ENCODE peak calls at places on chromosomes 13 and 19, in five cellular contexts. One of them, this sample, is unnamed.

GRCh38 chr19:40539070-40539469 is 37.6 kb upstream of the SHKBP1 start:
- DNase-seq in GM13976: no peak
- DNase-seq in DMS153: no peak
- DNase-seq in stimulated activated CD4-positive, alpha-beta T cell treated with anti-CD3 and anti-CD28 coated beads, Interleukin-4, amount 100 ng/mL, for 1 hour: no peak
- DNase-seq in upper lobe of right lung: no peak
- DNase-seq in this sample: no peak

GRCh38 chr19:4889034-4889825 is 13.5 kb downstream of the ARRDC5 start:
- DNase-seq in GM13976: no peak
- DNase-seq in DMS153: no peak
- DNase-seq in stimulated activated CD4-positive, alpha-beta T cell treated with anti-CD3 and anti-CD28 coated beads, Interleukin-4, amount 100 ng/mL, for 1 hour: no peak
- DNase-seq in upper lobe of right lung: no peak
- DNase-seq in this sample: peak

GRCh38 chr19:7417671-7418324 is 69.1 kb downstream of the ARHGEF18 start:
- DNase-seq in GM13976: no peak
- DNase-seq in DMS153: no peak
- DNase-seq in stimulated activated CD4-positive, alpha-beta T cell treated with anti-CD3 and anti-CD28 coated beads, Interleukin-4, amount 100 ng/mL, for 1 hour: no peak
- DNase-seq in upper lobe of right lung: no peak
- DNase-seq in this sample: no peak

GRCh38 chr13:52794589-52794988 is 53.9 kb downstream of the PCDH8 start:
- DNase-seq in GM13976: no peak
- DNase-seq in DMS153: no peak
- DNase-seq in stimulated activated CD4-positive, alpha-beta T cell treated with anti-CD3 and anti-CD28 coated beads, Interleukin-4, amount 100 ng/mL, for 1 hour: no peak
- DNase-seq in upper lobe of right lung: no peak
- DNase-seq in this sample: no peak

GRCh38 chr19:49862411-49863253 is 4.7 kb downstream of the PNKP start:
- DNase-seq in GM13976: no peak
- DNase-seq in DMS153: no peak
- DNase-seq in stimulated activated CD4-positive, alpha-beta T cell treated with anti-CD3 and anti-CD28 coated beads, Interleukin-4, amount 100 ng/mL, for 1 hour: peak
- DNase-seq in upper lobe of right lung: peak
- DNase-seq in this sample: no peak

GRCh38 chr19:611506-611869 is 21.8 kb downstream of the HCN2 start:
- DNase-seq in GM13976: no peak
- DNase-seq in DMS153: no peak
- DNase-seq in stimulated activated CD4-positive, alpha-beta T cell treated with anti-CD3 and anti-CD28 coated beads, Interleukin-4, amount 100 ng/mL, for 1 hour: peak
- DNase-seq in upper lobe of right lung: no peak
- DNase-seq in this sample: no peak

GRCh38 chr19:41564515-41565383 is 11.2 kb upstream of the CEACAM21 start:
- DNase-seq in GM13976: no peak
- DNase-seq in DMS153: no peak
- DNase-seq in stimulated activated CD4-positive, alpha-beta T cell treated with anti-CD3 and anti-CD28 coated beads, Interleukin-4, amount 100 ng/mL, for 1 hour: no peak
- DNase-seq in upper lobe of right lung: no peak
- DNase-seq in this sample: no peak

GRCh38 chr19:38617283-38617763 is 430 bp downstream of the MAP4K1 start:
- DNase-seq in GM13976: no peak
- DNase-seq in DMS153: no peak
- DNase-seq in stimulated activated CD4-positive, alpha-beta T cell treated with anti-CD3 and anti-CD28 coated beads, Interleukin-4, amount 100 ng/mL, for 1 hour: peak
- DNase-seq in upper lobe of right lung: no peak
- DNase-seq in this sample: no peak

GRCh38 chr19:55297267-55297666 is 13.5 kb downstream of the BRSK1 start:
- DNase-seq in GM13976: no peak
- DNase-seq in DMS153: no peak
- DNase-seq in stimulated activated CD4-positive, alpha-beta T cell treated with anti-CD3 and anti-CD28 coated beads, Interleukin-4, amount 100 ng/mL, for 1 hour: no peak
- DNase-seq in upper lobe of right lung: no peak
- DNase-seq in this sample: no peak

GRCh38 chr13:112686987-112687386 is 2.9 kb upstream of the ATP11A start:
- DNase-seq in GM13976: no peak
- DNase-seq in DMS153: no peak
- DNase-seq in stimulated activated CD4-positive, alpha-beta T cell treated with anti-CD3 and anti-CD28 coated beads, Interleukin-4, amount 100 ng/mL, for 1 hour: no peak
- DNase-seq in upper lobe of right lung: peak
- DNase-seq in this sample: no peak

GRCh38 chr19:43675269-43675879 is 5.4 kb upstream of the PLAUR start:
- DNase-seq in GM13976: peak
- DNase-seq in DMS153: peak
- DNase-seq in stimulated activated CD4-positive, alpha-beta T cell treated with anti-CD3 and anti-CD28 coated beads, Interleukin-4, amount 100 ng/mL, for 1 hour: no peak
- DNase-seq in upper lobe of right lung: no peak
- DNase-seq in this sample: no peak

GRCh38 chr13:75447493-75447892 is 34.5 kb downstream of the TBC1D4 start:
- DNase-seq in GM13976: no peak
- DNase-seq in DMS153: no peak
- DNase-seq in stimulated activated CD4-positive, alpha-beta T cell treated with anti-CD3 and anti-CD28 coated beads, Interleukin-4, amount 100 ng/mL, for 1 hour: no peak
- DNase-seq in upper lobe of right lung: no peak
- DNase-seq in this sample: no peak

GRCh38 chr19:16368385-16369305 is 44.0 kb downstream of the KLF2 start:
- DNase-seq in GM13976: no peak
- DNase-seq in DMS153: no peak
- DNase-seq in stimulated activated CD4-positive, alpha-beta T cell treated with anti-CD3 and anti-CD28 coated beads, Interleukin-4, amount 100 ng/mL, for 1 hour: peak
- DNase-seq in upper lobe of right lung: no peak
- DNase-seq in this sample: no peak

GRCh38 chr19:33293255-33294057 is 8.9 kb downstream of the CEBPA start:
- DNase-seq in GM13976: no peak
- DNase-seq in DMS153: peak
- DNase-seq in stimulated activated CD4-positive, alpha-beta T cell treated with anti-CD3 and anti-CD28 coated beads, Interleukin-4, amount 100 ng/mL, for 1 hour: no peak
- DNase-seq in upper lobe of right lung: peak
- DNase-seq in this sample: peak

GRCh38 chr19:20307127-20307526 is 140.1 kb downstream of the ZNF486 start:
- DNase-seq in GM13976: no peak
- DNase-seq in DMS153: no peak
- DNase-seq in stimulated activated CD4-positive, alpha-beta T cell treated with anti-CD3 and anti-CD28 coated beads, Interleukin-4, amount 100 ng/mL, for 1 hour: no peak
- DNase-seq in upper lobe of right lung: no peak
- DNase-seq in this sample: no peak

GRCh38 chr13:53254495-53254894 is 225.9 kb downstream of the OLFM4 start:
- DNase-seq in GM13976: no peak
- DNase-seq in DMS153: no peak
- DNase-seq in stimulated activated CD4-positive, alpha-beta T cell treated with anti-CD3 and anti-CD28 coated beads, Interleukin-4, amount 100 ng/mL, for 1 hour: no peak
- DNase-seq in upper lobe of right lung: no peak
- DNase-seq in this sample: no peak

GRCh38 chr13:42574435-42575311 is 721 bp downstream of the TNFSF11 start:
- DNase-seq in GM13976: peak
- DNase-seq in DMS153: no peak
- DNase-seq in stimulated activated CD4-positive, alpha-beta T cell treated with anti-CD3 and anti-CD28 coated beads, Interleukin-4, amount 100 ng/mL, for 1 hour: peak
- DNase-seq in upper lobe of right lung: no peak
- DNase-seq in this sample: no peak

GRCh38 chr13:20847298-20847697 is 55.2 kb downstream of the XPO4 start:
- DNase-seq in GM13976: no peak
- DNase-seq in DMS153: no peak
- DNase-seq in stimulated activated CD4-positive, alpha-beta T cell treated with anti-CD3 and anti-CD28 coated beads, Interleukin-4, amount 100 ng/mL, for 1 hour: no peak
- DNase-seq in upper lobe of right lung: no peak
- DNase-seq in this sample: no peak

GRCh38 chr19:1270854-1271527 is 1.9 kb downstream of the CIRBP start:
- DNase-seq in GM13976: no peak
- DNase-seq in DMS153: no peak
- DNase-seq in stimulated activated CD4-positive, alpha-beta T cell treated with anti-CD3 and anti-CD28 coated beads, Interleukin-4, amount 100 ng/mL, for 1 hour: no peak
- DNase-seq in upper lobe of right lung: no peak
- DNase-seq in this sample: no peak

GRCh38 chr13:48038763-48039162 is 1.2 kb downstream of the NUDT15 start:
- DNase-seq in GM13976: peak
- DNase-seq in DMS153: no peak
- DNase-seq in stimulated activated CD4-positive, alpha-beta T cell treated with anti-CD3 and anti-CD28 coated beads, Interleukin-4, amount 100 ng/mL, for 1 hour: no peak
- DNase-seq in upper lobe of right lung: no peak
- DNase-seq in this sample: no peak

GRCh38 chr19:50349277-50350057 is 16.0 kb downstream of the NAPSA start:
- DNase-seq in GM13976: no peak
- DNase-seq in DMS153: no peak
- DNase-seq in stimulated activated CD4-positive, alpha-beta T cell treated with anti-CD3 and anti-CD28 coated beads, Interleukin-4, amount 100 ng/mL, for 1 hour: no peak
- DNase-seq in upper lobe of right lung: peak
- DNase-seq in this sample: no peak

This sample was measured in NCI-H1092 treated with DMSO at 0.1 percent for 48 hours.